ENCODE peak calls at places on chromosomes 6 and 20, in ten cellular contexts. One of them, this sample, is unnamed. For H3K36me3, the result is how much of the 10 kb centered on the place peaks cover.

GRCh38 chr20:38343107-38343797 is 3.0 kb upstream of the LBP start:
- DNase-seq in IMR-90: peak
- DNase-seq in fibroblast of lung: no peak
- DNase-seq in ascending aorta: no peak
- DNase-seq in vagina: no peak
- DNase-seq in right lobe of liver: peak
- DNase-seq in neuronal stem cell: no peak
- DNase-seq in psoas muscle: peak
- DNase-seq in heart left ventricle: no peak
- DNase-seq in PC-9: no peak
- DNase-seq in this sample: no peak

GRCh38 chr6:3913077-3913957 is 64.1 kb downstream of the FAM50B start:
- DNase-seq in neuronal stem cell: no peak
- DNase-seq in PC-9: peak
- DNase-seq in IMR-90: peak
- DNase-seq in psoas muscle: no peak
- DNase-seq in fibroblast of lung: peak
- DNase-seq in right lobe of liver: no peak
- DNase-seq in ascending aorta: no peak
- DNase-seq in heart left ventricle: peak
- DNase-seq in vagina: no peak
- DNase-seq in this sample: no peak

GRCh38 chr20:16518068-16518783 is 55.0 kb downstream of the KIF16B start:
- DNase-seq in fibroblast of lung: peak
- DNase-seq in ascending aorta: no peak
- DNase-seq in vagina: no peak
- DNase-seq in neuronal stem cell: peak
- DNase-seq in psoas muscle: no peak
- DNase-seq in PC-9: peak
- DNase-seq in IMR-90: peak
- DNase-seq in heart left ventricle: peak
- DNase-seq in right lobe of liver: no peak
- DNase-seq in this sample: no peak

GRCh38 chr6:150978631-150979030 is 113.1 kb downstream of the MTHFD1L start:
- DNase-seq in IMR-90: no peak
- DNase-seq in neuronal stem cell: no peak
- DNase-seq in psoas muscle: no peak
- DNase-seq in right lobe of liver: no peak
- DNase-seq in fibroblast of lung: no peak
- DNase-seq in vagina: no peak
- DNase-seq in ascending aorta: no peak
- DNase-seq in heart left ventricle: no peak
- DNase-seq in PC-9: no peak
- DNase-seq in this sample: no peak

GRCh38 chr20:49381558-49382493 is 100.6 kb downstream of the KCNB1 start:
- DNase-seq in ascending aorta: peak
- DNase-seq in right lobe of liver: peak
- DNase-seq in psoas muscle: peak
- DNase-seq in heart left ventricle: peak
- DNase-seq in IMR-90: peak
- DNase-seq in fibroblast of lung: peak
- DNase-seq in neuronal stem cell: no peak
- DNase-seq in vagina: no peak
- DNase-seq in PC-9: no peak
- DNase-seq in this sample: no peak

GRCh38 chr6:11309947-11310665 is 77.6 kb upstream of the NEDD9 start:
- DNase-seq in heart left ventricle: no peak
- DNase-seq in right lobe of liver: no peak
- DNase-seq in psoas muscle: no peak
- DNase-seq in neuronal stem cell: no peak
- DNase-seq in fibroblast of lung: no peak
- DNase-seq in IMR-90: peak
- DNase-seq in ascending aorta: no peak
- DNase-seq in PC-9: no peak
- DNase-seq in vagina: no peak
- DNase-seq in this sample: no peak

GRCh38 chr20:18839507-18840247 is 26.1 kb downstream of the SCP2D1 start:
- DNase-seq in vagina: no peak
- DNase-seq in IMR-90: no peak
- DNase-seq in ascending aorta: no peak
- DNase-seq in fibroblast of lung: no peak
- DNase-seq in neuronal stem cell: peak
- DNase-seq in PC-9: no peak
- DNase-seq in heart left ventricle: no peak
- DNase-seq in right lobe of liver: no peak
- DNase-seq in psoas muscle: no peak
- DNase-seq in this sample: no peak

GRCh38 chr6:19811397-19812079 is 25.6 kb upstream of the ID4 start:
- DNase-seq in right lobe of liver: no peak
- DNase-seq in heart left ventricle: no peak
- DNase-seq in psoas muscle: no peak
- DNase-seq in fibroblast of lung: no peak
- DNase-seq in IMR-90: no peak
- DNase-seq in vagina: no peak
- DNase-seq in neuronal stem cell: no peak
- DNase-seq in PC-9: no peak
- DNase-seq in ascending aorta: no peak
- DNase-seq in this sample: no peak

GRCh38 chr6:18861182-18861581 is 474.0 kb downstream of the RNF144B start:
- DNase-seq in vagina: no peak
- DNase-seq in heart left ventricle: no peak
- DNase-seq in ascending aorta: no peak
- DNase-seq in psoas muscle: no peak
- DNase-seq in right lobe of liver: no peak
- DNase-seq in IMR-90: no peak
- DNase-seq in fibroblast of lung: no peak
- DNase-seq in PC-9: no peak
- DNase-seq in neuronal stem cell: no peak
- DNase-seq in this sample: no peak

GRCh38 chr6:147467891-147468290 is 40.6 kb upstream of the SAMD5 start:
- DNase-seq in psoas muscle: no peak
- DNase-seq in heart left ventricle: no peak
- DNase-seq in ascending aorta: no peak
- DNase-seq in right lobe of liver: no peak
- DNase-seq in neuronal stem cell: no peak
- DNase-seq in vagina: no peak
- DNase-seq in fibroblast of lung: no peak
- DNase-seq in IMR-90: no peak
- DNase-seq in PC-9: no peak
- DNase-seq in this sample: no peak

GRCh38 chr6:148935705-148936306 is 189.0 kb downstream of the UST start:
- DNase-seq in psoas muscle: no peak
- DNase-seq in right lobe of liver: no peak
- DNase-seq in heart left ventricle: no peak
- DNase-seq in IMR-90: peak
- DNase-seq in PC-9: no peak
- DNase-seq in ascending aorta: no peak
- DNase-seq in neuronal stem cell: no peak
- DNase-seq in vagina: no peak
- DNase-seq in fibroblast of lung: peak
- DNase-seq in this sample: no peak

GRCh38 chr6:15299430-15300131 is 53.7 kb downstream of the JARID2 start:
- DNase-seq in vagina: no peak
- DNase-seq in PC-9: peak
- DNase-seq in right lobe of liver: no peak
- DNase-seq in fibroblast of lung: peak
- DNase-seq in neuronal stem cell: no peak
- DNase-seq in heart left ventricle: peak
- DNase-seq in IMR-90: peak
- DNase-seq in ascending aorta: no peak
- DNase-seq in psoas muscle: peak
- DNase-seq in this sample: no peak

GRCh38 chr20:48621256-48622078 is 206.3 kb downstream of the PREX1 start:
- DNase-seq in neuronal stem cell: no peak
- DNase-seq in psoas muscle: no peak
- DNase-seq in ascending aorta: no peak
- DNase-seq in right lobe of liver: peak
- DNase-seq in heart left ventricle: no peak
- DNase-seq in vagina: no peak
- DNase-seq in fibroblast of lung: peak
- DNase-seq in PC-9: peak
- DNase-seq in IMR-90: peak
- DNase-seq in this sample: no peak

GRCh38 chr6:141532211-141532610 is 600.5 kb upstream of the GJE1 start:
- DNase-seq in ascending aorta: no peak
- DNase-seq in fibroblast of lung: no peak
- DNase-seq in vagina: no peak
- DNase-seq in PC-9: no peak
- DNase-seq in IMR-90: no peak
- DNase-seq in neuronal stem cell: no peak
- DNase-seq in heart left ventricle: no peak
- DNase-seq in right lobe of liver: peak
- DNase-seq in psoas muscle: no peak
- DNase-seq in this sample: no peak

GRCh38 chr20:40952231-40952630 is 76.4 kb upstream of the TOP1 start:
- DNase-seq in PC-9: peak
- DNase-seq in neuronal stem cell: no peak
- DNase-seq in ascending aorta: no peak
- DNase-seq in psoas muscle: no peak
- DNase-seq in vagina: peak
- DNase-seq in right lobe of liver: no peak
- DNase-seq in IMR-90: no peak
- DNase-seq in fibroblast of lung: no peak
- DNase-seq in heart left ventricle: no peak
- DNase-seq in this sample: no peak

DNA sequence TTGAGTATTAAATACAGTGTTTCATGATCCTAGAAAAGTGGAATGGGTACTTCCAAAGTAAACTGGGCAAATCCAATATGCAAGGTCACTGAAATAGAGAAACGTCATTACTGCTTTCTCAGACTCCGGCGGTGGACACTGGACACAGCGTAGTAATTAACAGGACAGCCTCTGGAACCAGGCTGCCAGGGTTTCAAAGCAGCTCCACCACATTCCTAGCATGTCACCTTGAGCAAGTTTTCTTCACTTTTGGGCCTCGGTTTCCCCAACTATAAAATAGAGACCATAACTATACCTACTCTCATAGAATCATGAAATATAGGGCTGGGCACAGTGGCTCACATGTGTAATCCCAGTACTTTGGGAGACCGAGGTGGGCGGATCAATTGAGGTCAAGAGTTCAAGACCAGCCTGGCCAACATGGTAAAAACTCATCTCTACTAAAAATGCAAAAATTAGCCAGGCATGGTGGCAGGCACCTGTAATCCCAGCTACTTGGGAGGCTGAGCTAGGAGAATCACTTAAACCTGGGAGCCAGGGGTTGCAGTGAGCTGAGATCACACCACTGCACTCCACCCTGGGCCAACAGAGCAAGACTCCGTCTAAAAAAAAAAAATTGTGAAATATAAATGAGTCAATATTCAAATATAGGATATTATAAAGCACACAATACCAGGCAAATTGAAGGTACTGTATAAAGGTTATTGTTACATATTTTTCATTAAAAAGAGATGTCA is 24.9 kb downstream of the ARHGAP18 start:
- DNase-seq in neuronal stem cell: no peak
- DNase-seq in IMR-90: no peak
- DNase-seq in fibroblast of lung: no peak
- DNase-seq in PC-9: no peak
- DNase-seq in heart left ventricle: no peak
- DNase-seq in vagina: no peak
- DNase-seq in right lobe of liver: no peak
- DNase-seq in ascending aorta: no peak
- DNase-seq in psoas muscle: no peak
- DNase-seq in this sample: no peak
- H3K27ac ChIP-seq in neuronal stem cell: no peak
- H3K27ac ChIP-seq in IMR-90: peak
- H3K27ac ChIP-seq in fibroblast of lung: peak
- H3K27ac ChIP-seq in PC-9: peak
- H3K27ac ChIP-seq in heart left ventricle: peak
- H3K27ac ChIP-seq in vagina: peak
- H3K27ac ChIP-seq in right lobe of liver: peak
- H3K27ac ChIP-seq in ascending aorta: peak
- H3K27ac ChIP-seq in psoas muscle: peak
- H3K27ac ChIP-seq in this sample: peak

DNA sequence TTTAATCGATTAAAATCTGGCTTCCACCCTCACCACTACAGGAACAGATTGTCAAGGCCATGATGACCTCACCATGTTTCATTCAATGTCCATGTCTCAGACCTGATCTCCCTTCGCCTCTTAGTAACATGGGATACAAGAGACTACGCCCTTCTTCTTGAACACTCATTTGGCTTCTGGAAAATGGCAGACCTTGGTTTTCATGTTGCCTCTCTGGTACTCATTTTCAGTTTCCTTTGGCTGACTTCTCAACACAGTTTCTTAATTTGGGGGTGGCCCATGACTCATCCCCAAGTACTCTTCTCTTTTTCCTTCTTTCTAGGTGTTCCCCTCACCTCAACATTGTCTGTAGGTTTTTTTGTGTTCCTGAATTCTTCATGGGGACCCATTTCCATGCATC is 22.7 kb downstream of the TMX4 start:
- DNase-seq in fibroblast of lung: no peak
- DNase-seq in right lobe of liver: no peak
- DNase-seq in neuronal stem cell: no peak
- DNase-seq in ascending aorta: no peak
- DNase-seq in IMR-90: no peak
- DNase-seq in heart left ventricle: no peak
- DNase-seq in psoas muscle: no peak
- DNase-seq in PC-9: no peak
- DNase-seq in vagina: no peak
- DNase-seq in this sample: no peak
- H3K36me3 ChIP-seq in fibroblast of lung: under half
- H3K36me3 ChIP-seq in right lobe of liver: under half
- H3K36me3 ChIP-seq in neuronal stem cell: under half
- H3K36me3 ChIP-seq in ascending aorta: under half
- H3K36me3 ChIP-seq in IMR-90: under half
- H3K36me3 ChIP-seq in heart left ventricle: under half
- H3K36me3 ChIP-seq in psoas muscle: half or more
- H3K36me3 ChIP-seq in PC-9: under half
- H3K36me3 ChIP-seq in vagina: half or more
- H3K36me3 ChIP-seq in this sample: under half

GRCh38 chr20:2820084-2820895 is 4.1 kb downstream of the TMEM239 start:
- DNase-seq in vagina: no peak
- DNase-seq in IMR-90: peak
- DNase-seq in heart left ventricle: no peak
- DNase-seq in right lobe of liver: no peak
- DNase-seq in ascending aorta: no peak
- DNase-seq in PC-9: no peak
- DNase-seq in fibroblast of lung: peak
- DNase-seq in psoas muscle: no peak
- DNase-seq in neuronal stem cell: no peak
- DNase-seq in this sample: no peak
- H3K27ac ChIP-seq in vagina: peak
- H3K27ac ChIP-seq in IMR-90: peak
- H3K27ac ChIP-seq in heart left ventricle: no peak
- H3K27ac ChIP-seq in right lobe of liver: no peak
- H3K27ac ChIP-seq in ascending aorta: no peak
- H3K27ac ChIP-seq in PC-9: no peak
- H3K27ac ChIP-seq in fibroblast of lung: peak
- H3K27ac ChIP-seq in psoas muscle: no peak
- H3K27ac ChIP-seq in neuronal stem cell: no peak
- H3K27ac ChIP-seq in this sample: no peak

DNA sequence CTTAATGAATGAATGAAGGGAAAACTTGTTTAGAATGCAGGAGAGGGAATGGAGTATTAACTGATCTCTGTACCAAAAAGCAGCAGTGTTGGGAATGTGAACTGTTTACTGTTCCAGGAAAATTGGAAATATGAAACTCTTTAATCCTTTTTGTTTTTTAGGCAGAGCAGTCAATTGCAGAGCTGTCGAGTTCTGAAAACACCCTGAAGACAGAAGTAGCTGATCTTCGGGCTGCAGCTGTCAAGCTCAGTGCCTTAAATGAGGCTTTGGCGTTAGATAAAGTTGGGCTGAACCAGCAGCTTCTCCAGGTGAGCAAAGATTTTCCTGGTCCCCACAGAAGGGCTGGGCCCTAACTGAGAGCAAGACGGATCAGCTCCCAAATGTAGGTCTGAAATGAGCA is 20.9 kb downstream of the CEP250 start:
- DNase-seq in fibroblast of lung: no peak
- DNase-seq in vagina: no peak
- DNase-seq in PC-9: no peak
- DNase-seq in heart left ventricle: no peak
- DNase-seq in psoas muscle: no peak
- DNase-seq in right lobe of liver: no peak
- DNase-seq in ascending aorta: no peak
- DNase-seq in IMR-90: no peak
- DNase-seq in neuronal stem cell: no peak
- DNase-seq in this sample: no peak
- H3K36me3 ChIP-seq in fibroblast of lung: under half
- H3K36me3 ChIP-seq in vagina: half or more
- H3K36me3 ChIP-seq in PC-9: under half
- H3K36me3 ChIP-seq in heart left ventricle: under half
- H3K36me3 ChIP-seq in psoas muscle: half or more
- H3K36me3 ChIP-seq in right lobe of liver: half or more
- H3K36me3 ChIP-seq in ascending aorta: half or more
- H3K36me3 ChIP-seq in IMR-90: half or more
- H3K36me3 ChIP-seq in neuronal stem cell: half or more
- H3K36me3 ChIP-seq in this sample: under half